ENCODE peak calls at places on chromosome 9, in four cellular contexts. U is CD8-positive, alpha-beta memory T cell; L is mesendoderm; V is aorta. W is an unnamed sample. For H3K4me1, the result is how much of the 10 kb centered on the place peaks cover.

GRCh38 chr9:93085676-93086075 is 10.3 kb upstream of the CARD19 start:
- DNase-seq in U (no peak), L (no peak), V (peak), W (no peak)

GRCh38 chr9:20614602-20615216 is 7.6 kb downstream of the MLLT3 start:
- DNase-seq in U (no peak), L (no peak), V (no peak), W (no peak)

GRCh38 chr9:78566948-78567675 is 270.2 kb downstream of the PSAT1 start:
- DNase-seq in U (no peak), L (no peak), V (no peak), W (no peak)

GRCh38 chr9:26863074-26863473 is 29.5 kb downstream of the CAAP1 start:
- DNase-seq in U (no peak), L (peak), V (no peak), W (no peak)

GRCh38 chr9:119094086-119094485 is 275.1 kb downstream of the BRINP1 start:
- DNase-seq in U (no peak), L (no peak), V (no peak), W (no peak)

GRCh38 chr9:81879501-81879916 is 48.7 kb upstream of the SPATA31D4 start:
- DNase-seq in U (no peak), L (no peak), V (no peak), W (no peak)

GRCh38 chr9:35842795-35843194 is 13.8 kb downstream of the TMEM8B start:
- DNase-seq in U (no peak), L (no peak), V (no peak), W (no peak)

GRCh38 chr9:113537227-113537810 is 73.8 kb downstream of the RGS3 start:
- DNase-seq in U (no peak), L (no peak), V (no peak), W (no peak)

GRCh38 chr9:73151653-73152382 is at the start of gene ANXA1:
- DNase-seq in U (no peak), L (peak), V (no peak), W (no peak)

GRCh38 chr9:4654084-4654483 is 8.0 kb upstream of the PLPP6 start:
- DNase-seq in U (no peak), L (no peak), V (no peak), W (no peak)

GRCh38 chr9:108787664-108788048 is 68.1 kb downstream of the ACTL7B start:
- DNase-seq in U (no peak), L (no peak), V (no peak), W (no peak)

GRCh38 chr9:135471751-135472640 is 7.6 kb upstream of the PPP1R26 start:
- DNase-seq in U (no peak), L (no peak), V (no peak), W (no peak)

GRCh38 chr9:98316445-98317133 is 61.1 kb upstream of the TBC1D2 start:
- DNase-seq in U (no peak), L (peak), V (no peak), W (no peak)

GRCh38 chr9:134014946-134015345 is 10.3 kb upstream of the BRD3OS start:
- DNase-seq in U (no peak), L (no peak), V (no peak), W (no peak)

GRCh38 chr9:35605336-35606137 is 475 bp downstream of the TESK1 start:
- DNase-seq in U (peak), L (peak), V (peak), W (no peak)

GRCh38 chr9:108671156-108671555 is 184.6 kb downstream of the ACTL7B start:
- DNase-seq in U (no peak), L (peak), V (no peak), W (no peak)

GRCh38 chr9:71587576-71588362 is 180.5 kb downstream of the CEMIP2 start:
- DNase-seq in U (no peak), L (peak), V (no peak), W (no peak)

GRCh38 chr9:89445135-89445797 is 52.6 kb downstream of the SEMA4D start:
- DNase-seq in U (no peak), L (no peak), V (peak), W (no peak)

GRCh38 chr9:82504620-82505019 is 516.0 kb downstream of the SPATA31D1 start:
- DNase-seq in U (no peak), L (peak), V (no peak), W (no peak)

DNA sequence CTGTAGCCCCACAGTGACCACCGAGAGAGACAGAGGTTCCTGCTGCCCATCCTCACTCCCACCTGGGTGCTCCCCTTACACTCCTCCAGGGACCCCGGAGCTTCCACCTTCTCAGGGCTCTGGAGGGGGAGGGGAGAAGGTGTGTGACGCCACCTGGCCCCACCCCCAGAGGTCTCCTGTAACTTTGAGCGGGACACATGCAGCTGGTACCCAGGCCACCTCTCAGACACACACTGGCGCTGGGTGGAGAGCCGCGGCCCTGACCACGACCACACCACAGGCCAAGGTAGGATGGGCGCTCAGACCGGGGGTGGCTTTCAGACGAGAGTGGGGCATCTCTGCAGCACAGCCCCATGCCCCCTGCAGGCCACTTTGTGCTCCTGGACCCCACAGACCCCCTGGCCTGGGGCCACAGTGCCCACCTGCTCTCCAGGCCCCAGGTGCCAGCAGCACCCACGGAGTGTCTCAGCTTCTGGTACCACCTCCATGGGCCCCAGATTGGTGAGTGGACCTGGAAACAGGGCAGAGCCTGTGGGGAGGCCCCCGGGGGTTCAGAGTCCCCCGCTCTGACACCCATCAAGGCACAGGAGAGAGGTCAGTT is 4.5 kb downstream of the MAMDC4 start:
- DNase-seq in U (no peak), L (no peak), V (no peak), W (peak)
- H3K4me1 ChIP-seq in U (under half), L (under half), V (under half), W (under half)

DNA sequence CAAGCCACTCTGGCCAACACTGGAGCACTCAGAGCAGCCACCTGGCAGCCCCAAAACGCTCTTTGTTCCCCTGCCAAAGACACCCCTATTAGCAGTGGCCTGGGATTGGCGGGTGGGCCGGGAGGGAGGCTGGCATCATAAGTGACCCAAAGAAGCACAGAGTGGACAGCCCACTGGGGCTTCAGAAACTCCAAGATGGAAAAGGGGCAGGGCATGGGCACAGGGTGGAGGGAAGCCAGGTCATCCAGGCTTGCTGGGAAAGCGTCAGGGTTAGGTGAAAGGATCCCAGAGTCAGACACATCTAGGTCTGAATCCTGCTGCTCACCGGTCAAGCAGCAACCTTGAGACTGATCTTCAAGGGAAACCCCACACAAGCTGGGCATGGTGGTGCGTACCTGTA is 14.8 kb downstream of the EEIG1 start:
- DNase-seq in U (no peak), L (no peak), V (no peak), W (no peak)
- H3K4me1 ChIP-seq in U (half or more), L (under half), V (under half), W (under half)

GRCh38 chr9:94140791-94141790 is 56.8 kb downstream of the PTPDC1 start:
- DNase-seq in U (no peak), L (peak), V (no peak), W (no peak)
- H3K4me1 ChIP-seq in U (under half), L (under half), V (under half), W (under half)

GRCh38 chr9:130143279-130143893 is 28.8 kb upstream of the NCS1 start:
- DNase-seq in U (no peak), L (no peak), V (no peak), W (no peak)

GRCh38 chr9:130144703-130145102 is 27.5 kb upstream of the NCS1 start:
- DNase-seq in U (no peak), L (no peak), V (no peak), W (no peak)

GRCh38 chr9:130147215-130147614 is 25.0 kb upstream of the NCS1 start:
- DNase-seq in U (no peak), L (no peak), V (no peak), W (no peak)

GRCh38 chr9:130142635-130143034 is 29.6 kb upstream of the NCS1 start:
- DNase-seq in U (no peak), L (no peak), V (no peak), W (no peak)

GRCh38 chr9:130143974-130144373 is 28.2 kb upstream of the NCS1 start:
- DNase-seq in U (no peak), L (no peak), V (no peak), W (no peak)
- H3K4me1 ChIP-seq in U (under half), L (under half), V (under half), W (under half)

DNA sequence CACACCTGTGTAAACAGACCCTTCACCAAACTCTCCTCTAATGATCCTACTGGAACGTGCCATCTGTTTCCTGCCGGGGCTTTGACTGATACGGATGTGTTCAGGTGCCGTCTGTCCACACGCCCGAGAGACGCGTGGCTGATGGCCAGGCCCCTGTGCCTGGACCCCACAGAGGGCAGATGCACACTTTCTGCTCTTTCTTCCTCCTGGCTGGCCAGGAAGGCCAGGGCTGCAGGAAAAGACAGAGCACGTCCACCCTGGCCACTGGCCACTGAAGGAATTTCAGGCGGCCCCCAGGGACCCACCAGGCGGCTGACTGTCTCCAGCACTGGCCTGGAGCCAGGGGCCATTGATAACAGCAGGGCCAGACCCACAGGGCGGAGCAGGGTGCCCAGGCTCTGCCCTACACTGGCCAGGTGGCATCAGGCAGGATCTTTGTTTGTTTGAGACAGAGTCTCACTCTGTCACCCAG is 3.6 kb upstream of the ENG start:
- DNase-seq in U (no peak), L (no peak), V (peak), W (no peak)
- H3K4me1 ChIP-seq in U (half or more), L (under half), V (under half), W (under half)